ENCODE peak calls at places on chromosomes 6 and 20, in nine cellular contexts. One of them, this sample, is unnamed. For H3K36me3 and H3K4me1, the result is how much of the 10 kb centered on the place peaks cover.

GRCh38 chr6:138291849-138292181 is 73.5 kb upstream of the PBOV1 start:
- DNase-seq in breast epithelium: no peak
- DNase-seq in transverse colon: no peak
- DNase-seq in HCT116: no peak
- DNase-seq in upper lobe of left lung: peak
- DNase-seq in sigmoid colon: no peak
- DNase-seq in K562: no peak
- DNase-seq in esophagus muscularis mucosa: no peak
- DNase-seq in suprapubic skin: no peak
- DNase-seq in this sample: no peak

GRCh38 chr6:36487698-36488097 is 44.9 kb downstream of the KCTD20 start:
- DNase-seq in breast epithelium: no peak
- DNase-seq in K562: no peak
- DNase-seq in upper lobe of left lung: no peak
- DNase-seq in transverse colon: no peak
- DNase-seq in suprapubic skin: no peak
- DNase-seq in sigmoid colon: no peak
- DNase-seq in HCT116: no peak
- DNase-seq in esophagus muscularis mucosa: no peak
- DNase-seq in this sample: no peak

GRCh38 chr20:29873946-29874345 is 1383.5 kb upstream of the DEFB115 start:
- DNase-seq in esophagus muscularis mucosa: peak
- DNase-seq in upper lobe of left lung: peak
- DNase-seq in K562: no peak
- DNase-seq in HCT116: no peak
- DNase-seq in transverse colon: peak
- DNase-seq in breast epithelium: no peak
- DNase-seq in suprapubic skin: peak
- DNase-seq in sigmoid colon: peak
- DNase-seq in this sample: no peak

GRCh38 chr6:131761061-131761761 is 46.6 kb upstream of the ENPP1 start:
- DNase-seq in suprapubic skin: no peak
- DNase-seq in K562: no peak
- DNase-seq in sigmoid colon: no peak
- DNase-seq in esophagus muscularis mucosa: no peak
- DNase-seq in upper lobe of left lung: no peak
- DNase-seq in transverse colon: no peak
- DNase-seq in breast epithelium: no peak
- DNase-seq in HCT116: no peak
- DNase-seq in this sample: no peak

GRCh38 chr6:81126150-81126549 is 626.3 kb downstream of the TENT5A start:
- DNase-seq in transverse colon: no peak
- DNase-seq in suprapubic skin: no peak
- DNase-seq in HCT116: no peak
- DNase-seq in upper lobe of left lung: no peak
- DNase-seq in sigmoid colon: no peak
- DNase-seq in breast epithelium: no peak
- DNase-seq in K562: no peak
- DNase-seq in esophagus muscularis mucosa: no peak
- DNase-seq in this sample: no peak

GRCh38 chr6:57135885-57136284 is 36.2 kb upstream of the BAG2 start:
- DNase-seq in HCT116: no peak
- DNase-seq in breast epithelium: no peak
- DNase-seq in suprapubic skin: no peak
- DNase-seq in esophagus muscularis mucosa: no peak
- DNase-seq in transverse colon: no peak
- DNase-seq in sigmoid colon: no peak
- DNase-seq in upper lobe of left lung: no peak
- DNase-seq in K562: no peak
- DNase-seq in this sample: no peak

GRCh38 chr20:46520976-46521579 is 7.7 kb upstream of the ZNF334 start:
- DNase-seq in breast epithelium: peak
- DNase-seq in esophagus muscularis mucosa: no peak
- DNase-seq in suprapubic skin: no peak
- DNase-seq in upper lobe of left lung: no peak
- DNase-seq in K562: peak
- DNase-seq in HCT116: peak
- DNase-seq in transverse colon: peak
- DNase-seq in sigmoid colon: no peak
- DNase-seq in this sample: peak

GRCh38 chr6:75600694-75601265 is 900 bp upstream of the SENP6 start:
- DNase-seq in HCT116: no peak
- DNase-seq in suprapubic skin: no peak
- DNase-seq in upper lobe of left lung: no peak
- DNase-seq in breast epithelium: no peak
- DNase-seq in sigmoid colon: no peak
- DNase-seq in K562: no peak
- DNase-seq in esophagus muscularis mucosa: no peak
- DNase-seq in transverse colon: no peak
- DNase-seq in this sample: no peak

DNA sequence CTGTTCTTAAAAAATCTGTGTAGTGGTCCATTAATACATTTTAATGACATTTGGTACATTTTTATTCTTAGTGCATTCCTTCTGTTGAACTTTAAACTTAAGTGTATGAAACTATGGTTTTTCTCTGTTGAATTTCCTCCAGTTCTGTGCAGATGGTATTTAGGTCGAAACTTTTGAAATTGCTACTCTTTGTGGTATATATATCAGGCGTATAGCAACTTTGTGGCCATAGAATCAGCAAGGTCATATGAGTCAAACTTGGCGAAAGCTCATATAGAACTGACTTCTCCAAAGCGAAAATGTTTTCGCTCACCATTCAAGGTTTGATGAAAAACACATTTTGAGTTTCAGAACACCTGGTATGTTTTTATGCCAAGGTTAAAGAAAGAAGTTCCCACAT is 93.7 kb downstream of the MAP3K4 start:
- DNase-seq in sigmoid colon: no peak
- DNase-seq in K562: no peak
- DNase-seq in breast epithelium: no peak
- DNase-seq in HCT116: no peak
- DNase-seq in upper lobe of left lung: no peak
- DNase-seq in suprapubic skin: no peak
- DNase-seq in esophagus muscularis mucosa: no peak
- DNase-seq in transverse colon: no peak
- DNase-seq in this sample: no peak
- H3K36me3 ChIP-seq in sigmoid colon: under half
- H3K36me3 ChIP-seq in K562: half or more
- H3K36me3 ChIP-seq in breast epithelium: under half
- H3K36me3 ChIP-seq in HCT116: under half
- H3K36me3 ChIP-seq in upper lobe of left lung: half or more
- H3K36me3 ChIP-seq in suprapubic skin: half or more
- H3K36me3 ChIP-seq in esophagus muscularis mucosa: half or more
- H3K36me3 ChIP-seq in transverse colon: half or more
- H3K36me3 ChIP-seq in this sample: under half

GRCh38 chr6:11236915-11237314 is 4.4 kb upstream of the NEDD9 start:
- DNase-seq in K562: no peak
- DNase-seq in sigmoid colon: no peak
- DNase-seq in HCT116: no peak
- DNase-seq in transverse colon: no peak
- DNase-seq in esophagus muscularis mucosa: no peak
- DNase-seq in suprapubic skin: no peak
- DNase-seq in upper lobe of left lung: no peak
- DNase-seq in breast epithelium: no peak
- DNase-seq in this sample: no peak

GRCh38 chr6:11235062-11235461 is 2.6 kb upstream of the NEDD9 start:
- DNase-seq in K562: no peak
- DNase-seq in HCT116: no peak
- DNase-seq in sigmoid colon: no peak
- DNase-seq in upper lobe of left lung: no peak
- DNase-seq in esophagus muscularis mucosa: no peak
- DNase-seq in transverse colon: no peak
- DNase-seq in suprapubic skin: no peak
- DNase-seq in breast epithelium: no peak
- DNase-seq in this sample: no peak

GRCh38 chr6:11232968-11233626 is 629 bp upstream of the NEDD9 start:
- DNase-seq in upper lobe of left lung: no peak
- DNase-seq in breast epithelium: no peak
- DNase-seq in K562: peak
- DNase-seq in HCT116: no peak
- DNase-seq in suprapubic skin: no peak
- DNase-seq in esophagus muscularis mucosa: no peak
- DNase-seq in transverse colon: peak
- DNase-seq in sigmoid colon: no peak
- DNase-seq in this sample: no peak

GRCh38 chr6:11233936-11234573 is 1.6 kb upstream of the NEDD9 start:
- DNase-seq in sigmoid colon: no peak
- DNase-seq in esophagus muscularis mucosa: no peak
- DNase-seq in suprapubic skin: no peak
- DNase-seq in K562: no peak
- DNase-seq in HCT116: no peak
- DNase-seq in transverse colon: no peak
- DNase-seq in breast epithelium: peak
- DNase-seq in upper lobe of left lung: no peak
- DNase-seq in this sample: no peak

GRCh38 chr6:11236351-11236750 is 3.9 kb upstream of the NEDD9 start:
- DNase-seq in sigmoid colon: no peak
- DNase-seq in HCT116: no peak
- DNase-seq in breast epithelium: no peak
- DNase-seq in suprapubic skin: no peak
- DNase-seq in upper lobe of left lung: no peak
- DNase-seq in transverse colon: no peak
- DNase-seq in K562: no peak
- DNase-seq in esophagus muscularis mucosa: no peak
- DNase-seq in this sample: no peak
- TF ChIP-seq POLR2AphosphoS5 in sigmoid colon: no peak
- TF ChIP-seq POLR2AphosphoS5 in HCT116: no peak
- TF ChIP-seq POLR2AphosphoS5 in breast epithelium: no peak
- TF ChIP-seq POLR2AphosphoS5 in suprapubic skin: no peak
- TF ChIP-seq POLR2AphosphoS5 in upper lobe of left lung: peak
- TF ChIP-seq POLR2AphosphoS5 in transverse colon: no peak
- TF ChIP-seq POLR2AphosphoS5 in K562: no peak
- TF ChIP-seq POLR2AphosphoS5 in esophagus muscularis mucosa: no peak
- TF ChIP-seq POLR2AphosphoS5 in this sample: no peak

GRCh38 chr6:16684896-16685554 is 76.2 kb downstream of the ATXN1 start:
- DNase-seq in breast epithelium: no peak
- DNase-seq in sigmoid colon: no peak
- DNase-seq in suprapubic skin: no peak
- DNase-seq in esophagus muscularis mucosa: no peak
- DNase-seq in HCT116: peak
- DNase-seq in upper lobe of left lung: no peak
- DNase-seq in K562: no peak
- DNase-seq in transverse colon: no peak
- DNase-seq in this sample: no peak

GRCh38 chr6:16688984-16689636 is 72.2 kb downstream of the ATXN1 start:
- DNase-seq in sigmoid colon: no peak
- DNase-seq in suprapubic skin: no peak
- DNase-seq in transverse colon: no peak
- DNase-seq in breast epithelium: no peak
- DNase-seq in HCT116: no peak
- DNase-seq in K562: no peak
- DNase-seq in upper lobe of left lung: no peak
- DNase-seq in esophagus muscularis mucosa: no peak
- DNase-seq in this sample: no peak

GRCh38 chr6:16683524-16684194 is 77.6 kb downstream of the ATXN1 start:
- DNase-seq in esophagus muscularis mucosa: no peak
- DNase-seq in K562: no peak
- DNase-seq in transverse colon: peak
- DNase-seq in upper lobe of left lung: no peak
- DNase-seq in breast epithelium: peak
- DNase-seq in HCT116: peak
- DNase-seq in sigmoid colon: peak
- DNase-seq in suprapubic skin: peak
- DNase-seq in this sample: peak

GRCh38 chr6:16684195-16684689 is 77.0 kb downstream of the ATXN1 start:
- DNase-seq in sigmoid colon: no peak
- DNase-seq in K562: no peak
- DNase-seq in suprapubic skin: no peak
- DNase-seq in HCT116: no peak
- DNase-seq in esophagus muscularis mucosa: no peak
- DNase-seq in breast epithelium: no peak
- DNase-seq in transverse colon: no peak
- DNase-seq in upper lobe of left lung: no peak
- DNase-seq in this sample: no peak

DNA sequence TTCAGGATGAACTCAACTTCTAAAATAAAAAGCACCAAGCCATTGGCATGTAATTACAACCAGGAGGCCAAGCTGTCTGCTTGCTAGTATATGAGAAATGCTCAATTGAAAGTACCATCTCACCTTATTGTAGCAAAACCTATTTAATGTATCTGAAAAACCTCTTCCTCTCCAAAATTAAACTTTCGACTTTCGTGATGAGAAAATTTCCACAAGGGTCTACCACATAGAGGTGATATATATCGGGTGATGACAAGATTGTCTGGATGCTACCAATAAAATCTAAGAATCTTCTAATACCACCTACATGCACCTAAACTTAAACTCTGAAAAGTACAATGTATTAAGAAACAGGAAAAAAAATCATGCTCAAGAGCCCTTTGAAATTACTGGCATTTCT is 74.2 kb downstream of the ATXN1 start:
- DNase-seq in esophagus muscularis mucosa: no peak
- DNase-seq in K562: no peak
- DNase-seq in upper lobe of left lung: no peak
- DNase-seq in HCT116: no peak
- DNase-seq in transverse colon: no peak
- DNase-seq in sigmoid colon: no peak
- DNase-seq in breast epithelium: no peak
- DNase-seq in suprapubic skin: no peak
- DNase-seq in this sample: no peak
- H3K4me1 ChIP-seq in esophagus muscularis mucosa: under half
- H3K4me1 ChIP-seq in K562: under half
- H3K4me1 ChIP-seq in upper lobe of left lung: under half
- H3K4me1 ChIP-seq in HCT116: under half
- H3K4me1 ChIP-seq in transverse colon: under half
- H3K4me1 ChIP-seq in sigmoid colon: under half
- H3K4me1 ChIP-seq in breast epithelium: under half
- H3K4me1 ChIP-seq in suprapubic skin: under half
- H3K4me1 ChIP-seq in this sample: under half

GRCh38 chr6:37647765-37648085 is 50.0 kb downstream of the MDGA1 start:
- DNase-seq in transverse colon: no peak
- DNase-seq in suprapubic skin: no peak
- DNase-seq in esophagus muscularis mucosa: no peak
- DNase-seq in K562: no peak
- DNase-seq in upper lobe of left lung: no peak
- DNase-seq in breast epithelium: no peak
- DNase-seq in HCT116: no peak
- DNase-seq in sigmoid colon: no peak
- DNase-seq in this sample: no peak

GRCh38 chr6:37650071-37650481 is 47.6 kb downstream of the MDGA1 start:
- DNase-seq in sigmoid colon: no peak
- DNase-seq in breast epithelium: no peak
- DNase-seq in esophagus muscularis mucosa: no peak
- DNase-seq in upper lobe of left lung: peak
- DNase-seq in K562: no peak
- DNase-seq in transverse colon: no peak
- DNase-seq in HCT116: no peak
- DNase-seq in suprapubic skin: no peak
- DNase-seq in this sample: no peak

GRCh38 chr6:37646986-37647764 is 50.5 kb downstream of the MDGA1 start:
- DNase-seq in K562: no peak
- DNase-seq in sigmoid colon: no peak
- DNase-seq in transverse colon: no peak
- DNase-seq in suprapubic skin: no peak
- DNase-seq in esophagus muscularis mucosa: no peak
- DNase-seq in breast epithelium: no peak
- DNase-seq in upper lobe of left lung: no peak
- DNase-seq in HCT116: no peak
- DNase-seq in this sample: no peak

GRCh38 chr6:37646097-37646864 is 51.4 kb downstream of the MDGA1 start:
- DNase-seq in HCT116: no peak
- DNase-seq in sigmoid colon: no peak
- DNase-seq in esophagus muscularis mucosa: no peak
- DNase-seq in suprapubic skin: no peak
- DNase-seq in K562: no peak
- DNase-seq in upper lobe of left lung: no peak
- DNase-seq in breast epithelium: no peak
- DNase-seq in transverse colon: no peak
- DNase-seq in this sample: no peak

DNA sequence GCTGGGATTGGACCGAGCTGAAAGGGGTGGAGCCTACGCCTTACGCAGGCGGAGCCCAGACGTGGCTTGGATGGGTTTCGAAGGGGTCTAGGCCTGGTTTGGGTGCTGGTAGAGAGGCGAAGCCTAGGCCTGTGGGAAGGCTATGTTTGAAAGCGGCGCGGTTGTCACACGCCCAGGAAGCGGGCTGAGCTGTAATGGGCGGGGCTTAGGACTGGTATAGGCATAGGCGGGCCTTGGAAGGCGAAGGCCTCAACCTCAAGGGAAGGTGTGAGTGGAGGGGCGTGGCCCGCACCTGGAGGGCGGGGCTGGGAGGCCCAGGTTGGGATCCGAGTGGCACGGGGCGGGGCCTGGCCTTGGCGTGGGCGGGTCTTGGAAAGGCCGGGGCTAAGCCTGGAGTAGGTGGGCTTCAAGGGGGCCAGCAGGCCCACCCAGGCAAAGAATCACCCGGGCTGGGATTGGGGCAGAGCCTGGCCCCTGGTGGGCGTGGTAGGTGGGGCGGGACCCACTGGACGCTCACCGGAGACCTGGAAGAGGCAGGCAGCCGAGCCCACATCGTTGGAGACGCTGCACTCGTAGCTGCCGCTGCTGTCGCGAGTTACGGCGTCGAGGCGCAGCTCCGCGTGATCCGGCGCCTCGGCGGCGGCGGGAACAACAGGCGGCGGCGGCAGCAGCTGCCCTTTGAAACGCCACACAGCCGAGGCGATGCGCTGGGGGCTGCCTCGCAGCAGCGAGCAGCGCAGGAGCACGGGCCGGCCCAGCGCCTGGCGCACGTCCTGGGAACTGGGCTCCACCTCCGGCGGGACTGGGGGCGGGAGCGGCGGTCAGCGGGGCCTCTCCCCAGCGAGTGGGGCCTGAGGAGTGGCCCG is 49.0 kb downstream of the MDGA1 start:
- DNase-seq in upper lobe of left lung: peak
- DNase-seq in suprapubic skin: peak
- DNase-seq in sigmoid colon: no peak
- DNase-seq in transverse colon: no peak
- DNase-seq in K562: peak
- DNase-seq in esophagus muscularis mucosa: no peak
- DNase-seq in HCT116: peak
- DNase-seq in breast epithelium: no peak
- DNase-seq in this sample: no peak
- H3K36me3 ChIP-seq in upper lobe of left lung: under half
- H3K36me3 ChIP-seq in suprapubic skin: under half
- H3K36me3 ChIP-seq in sigmoid colon: under half
- H3K36me3 ChIP-seq in transverse colon: under half
- H3K36me3 ChIP-seq in K562: under half
- H3K36me3 ChIP-seq in esophagus muscularis mucosa: under half
- H3K36me3 ChIP-seq in HCT116: under half
- H3K36me3 ChIP-seq in breast epithelium: under half
- H3K36me3 ChIP-seq in this sample: under half